ENCODE peak calls at places on chromosomes 4 and X, in eight cellular contexts. C, P, K, U, G, B, W and F are unnamed samples.
A peak's percentile ranks its signal among the peaks of the same experiment; 100 is the strongest.

GRCh38 chr4:7811536-7812190 is 128.0 kb downstream of the AFAP1 start:
- DNase-seq in K (no peak), G (no peak), P (no peak), W (no peak), B (no peak), C (no peak), U (peak; percentile 11), F (no peak)

GRCh38 chrX:71543316-71543715 is 10.4 kb downstream of the OGT start:
- DNase-seq in P (no peak), U (peak; percentile 91), K (peak; percentile 38), C (no peak), W (no peak), G (no peak), B (no peak), F (no peak)

GRCh38 chr4:143358923-143359694 is 22.4 kb downstream of the GAB1 start:
- DNase-seq in C (no peak), B (no peak), U (peak; percentile 81), P (peak; percentile 64), G (no peak), W (no peak), K (no peak), F (no peak)

GRCh38 chrX:114338870-114339269 is 245.0 kb upstream of the HTR2C start:
- DNase-seq in B (no peak), P (no peak), W (no peak), G (no peak), C (no peak), K (no peak), U (no peak), F (no peak)

GRCh38 chr4:106909776-106910175 is 126.3 kb downstream of the DKK2 start:
- DNase-seq in G (no peak), C (no peak), U (no peak), B (no peak), P (no peak), W (no peak), K (no peak), F (no peak)

GRCh38 chrX:131693359-131693758 is 149.5 kb downstream of the OR13H1 start:
- DNase-seq in P (no peak), U (no peak), W (no peak), K (no peak), C (no peak), G (no peak), B (no peak), F (no peak)

GRCh38 chrX:51395807-51396728 is 63.4 kb downstream of the NUDT10 start:
- DNase-seq in B (no peak), P (no peak), W (peak; percentile 33), K (no peak), G (no peak), C (peak; percentile 58), U (no peak), F (no peak)

GRCh38 chrX:30822719-30823118 is 66.3 kb downstream of the TAB3 start:
- DNase-seq in B (no peak), K (no peak), U (no peak), C (no peak), P (no peak), G (no peak), W (no peak), F (no peak)

GRCh38 chr4:139278956-139279722 is 886 bp downstream of the MGARP start:
- DNase-seq in K (no peak), W (no peak), U (no peak), B (no peak), P (peak; percentile 31), G (no peak), C (peak; percentile 26), F (no peak)

GRCh38 chr4:55921093-55921492 is 27.7 kb upstream of the CEP135 start:
- DNase-seq in G (no peak), U (peak; percentile 21), K (no peak), W (no peak), P (no peak), C (no peak), B (no peak), F (no peak)

GRCh38 chrX:103688949-103689348 is 2.5 kb upstream of the MORF4L2 start:
- DNase-seq in U (peak; percentile 30), G (no peak), K (no peak), B (no peak), C (no peak), P (peak; percentile 55), W (no peak), F (no peak)

GRCh38 chr4:10753326-10753725 is 68.8 kb upstream of the CLNK start:
- DNase-seq in B (no peak), C (no peak), U (no peak), K (no peak), P (no peak), W (no peak), G (no peak), F (no peak)

GRCh38 chrX:43500240-43500639 is 155.9 kb upstream of the MAOA start:
- DNase-seq in W (no peak), K (no peak), C (no peak), G (no peak), B (no peak), U (no peak), P (no peak), F (no peak)